ENCODE peak calls at places on chromosomes 16 and 17, in six cellular contexts. One of them, this sample, is unnamed.

GRCh38 chr16:11788914-11789313 is 8.1 kb downstream of the ZC3H7A start:
- ATAC-seq in upper lobe of left lung: no peak
- ATAC-seq in K562: no peak
- ATAC-seq in GM12878: no peak
- ATAC-seq in A549: no peak
- ATAC-seq in HepG2: no peak
- ATAC-seq in this sample: no peak

GRCh38 chr16:69924777-69925191 is 26.4 kb upstream of the CLEC18A start:
- ATAC-seq in upper lobe of left lung: peak
- ATAC-seq in GM12878: no peak
- ATAC-seq in HepG2: no peak
- ATAC-seq in A549: no peak
- ATAC-seq in K562: no peak
- ATAC-seq in this sample: peak

GRCh38 chr16:53781023-53781605 is 77.2 kb downstream of the FTO start:
- ATAC-seq in A549: peak
- ATAC-seq in HepG2: peak
- ATAC-seq in K562: no peak
- ATAC-seq in upper lobe of left lung: no peak
- ATAC-seq in GM12878: no peak
- ATAC-seq in this sample: no peak

GRCh38 chr17:55806745-55807466 is 56.1 kb downstream of the PCTP start:
- ATAC-seq in K562: no peak
- ATAC-seq in A549: no peak
- ATAC-seq in GM12878: no peak
- ATAC-seq in HepG2: no peak
- ATAC-seq in upper lobe of left lung: no peak
- ATAC-seq in this sample: no peak

GRCh38 chr17:32847977-32848376 is 28.9 kb downstream of the MYO1D start:
- ATAC-seq in K562: no peak
- ATAC-seq in GM12878: no peak
- ATAC-seq in upper lobe of left lung: no peak
- ATAC-seq in A549: no peak
- ATAC-seq in HepG2: no peak
- ATAC-seq in this sample: no peak

GRCh38 chr16:53912155-53912554 is 208.2 kb downstream of the FTO start:
- ATAC-seq in A549: no peak
- ATAC-seq in HepG2: no peak
- ATAC-seq in K562: no peak
- ATAC-seq in GM12878: peak
- ATAC-seq in upper lobe of left lung: no peak
- ATAC-seq in this sample: no peak

GRCh38 chr16:86414991-86415740 is 95.2 kb upstream of the FOXF1 start:
- ATAC-seq in HepG2: no peak
- ATAC-seq in K562: no peak
- ATAC-seq in GM12878: no peak
- ATAC-seq in upper lobe of left lung: no peak
- ATAC-seq in A549: no peak
- ATAC-seq in this sample: peak

GRCh38 chr17:77449908-77450741 is 309.4 kb downstream of the SEC14L1 start:
- ATAC-seq in K562: peak
- ATAC-seq in GM12878: peak
- ATAC-seq in HepG2: peak
- ATAC-seq in A549: peak
- ATAC-seq in upper lobe of left lung: peak
- ATAC-seq in this sample: peak

GRCh38 chr17:3977387-3977786 is 13.2 kb upstream of the ATP2A3 start:
- ATAC-seq in HepG2: peak
- ATAC-seq in GM12878: no peak
- ATAC-seq in upper lobe of left lung: no peak
- ATAC-seq in K562: no peak
- ATAC-seq in A549: peak
- ATAC-seq in this sample: no peak

GRCh38 chr17:36544049-36544319 is 735 bp upstream of the GGNBP2 start:
- ATAC-seq in upper lobe of left lung: peak
- ATAC-seq in HepG2: no peak
- ATAC-seq in A549: peak
- ATAC-seq in K562: peak
- ATAC-seq in GM12878: peak
- ATAC-seq in this sample: no peak

GRCh38 chr17:21400816-21401593 is 24.8 kb downstream of the KCNJ12 start:
- ATAC-seq in A549: peak
- ATAC-seq in HepG2: no peak
- ATAC-seq in K562: peak
- ATAC-seq in GM12878: no peak
- ATAC-seq in upper lobe of left lung: no peak
- ATAC-seq in this sample: no peak

GRCh38 chr16:77290451-77291110 is 91.4 kb downstream of the SYCE1L start:
- ATAC-seq in A549: peak
- ATAC-seq in HepG2: no peak
- ATAC-seq in K562: no peak
- ATAC-seq in upper lobe of left lung: no peak
- ATAC-seq in GM12878: no peak
- ATAC-seq in this sample: no peak

GRCh38 chr17:75406222-75406615 is 741 bp upstream of the GRB2 start:
- ATAC-seq in A549: peak
- ATAC-seq in upper lobe of left lung: no peak
- ATAC-seq in HepG2: peak
- ATAC-seq in K562: no peak
- ATAC-seq in GM12878: peak
- ATAC-seq in this sample: no peak

GRCh38 chr16:73060948-73061495 is 13.1 kb upstream of the ZFHX3 start:
- ATAC-seq in K562: no peak
- ATAC-seq in upper lobe of left lung: no peak
- ATAC-seq in A549: no peak
- ATAC-seq in GM12878: no peak
- ATAC-seq in HepG2: no peak
- ATAC-seq in this sample: no peak

GRCh38 chr16:61564741-61565140 is 471.5 kb downstream of the CDH8 start:
- ATAC-seq in K562: no peak
- ATAC-seq in HepG2: no peak
- ATAC-seq in upper lobe of left lung: no peak
- ATAC-seq in GM12878: no peak
- ATAC-seq in A549: no peak
- ATAC-seq in this sample: no peak
- TF ChIP-seq EP300 in K562: no peak
- TF ChIP-seq EP300 in HepG2: no peak
- TF ChIP-seq EP300 in upper lobe of left lung: no peak
- TF ChIP-seq EP300 in GM12878: no peak
- TF ChIP-seq EP300 in A549: no peak
- TF ChIP-seq EP300 in this sample: no peak

GRCh38 chr16:31201511-31202401 is 804 bp downstream of the PYCARD start:
- ATAC-seq in K562: peak
- ATAC-seq in HepG2: peak
- ATAC-seq in A549: peak
- ATAC-seq in GM12878: peak
- ATAC-seq in upper lobe of left lung: peak
- ATAC-seq in this sample: peak
- TF ChIP-seq POLR2A in K562: peak
- TF ChIP-seq POLR2A in HepG2: peak
- TF ChIP-seq POLR2A in A549: no peak
- TF ChIP-seq POLR2A in GM12878: peak
- TF ChIP-seq POLR2A in upper lobe of left lung: no peak
- TF ChIP-seq POLR2A in this sample: no peak

GRCh38 chr16:89557936-89558490 is 2.5 kb upstream of the RPL13 start:
- ATAC-seq in HepG2: no peak
- ATAC-seq in GM12878: no peak
- ATAC-seq in A549: no peak
- ATAC-seq in K562: no peak
- ATAC-seq in upper lobe of left lung: no peak
- ATAC-seq in this sample: no peak

GRCh38 chr16:89562939-89563338 is 2.5 kb downstream of the RPL13 start:
- ATAC-seq in HepG2: no peak
- ATAC-seq in upper lobe of left lung: no peak
- ATAC-seq in K562: no peak
- ATAC-seq in A549: no peak
- ATAC-seq in GM12878: no peak
- ATAC-seq in this sample: no peak

GRCh38 chr16:89561195-89562026 is 929 bp downstream of the RPL13 start:
- ATAC-seq in K562: no peak
- ATAC-seq in HepG2: no peak
- ATAC-seq in GM12878: no peak
- ATAC-seq in A549: no peak
- ATAC-seq in upper lobe of left lung: no peak
- ATAC-seq in this sample: no peak

GRCh38 chr16:89562027-89562599 is 1.6 kb downstream of the RPL13 start:
- ATAC-seq in upper lobe of left lung: no peak
- ATAC-seq in A549: no peak
- ATAC-seq in HepG2: no peak
- ATAC-seq in K562: no peak
- ATAC-seq in GM12878: peak
- ATAC-seq in this sample: no peak

GRCh38 chr16:89560413-89561194 is at the start of gene RPL13:
- ATAC-seq in K562: peak
- ATAC-seq in A549: peak
- ATAC-seq in HepG2: peak
- ATAC-seq in upper lobe of left lung: peak
- ATAC-seq in GM12878: peak
- ATAC-seq in this sample: peak
- TF ChIP-seq EP300 in K562: no peak
- TF ChIP-seq EP300 in A549: no peak
- TF ChIP-seq EP300 in HepG2: no peak
- TF ChIP-seq EP300 in upper lobe of left lung: peak
- TF ChIP-seq EP300 in GM12878: no peak
- TF ChIP-seq EP300 in this sample: no peak

GRCh38 chr17:35086931-35087573 is 23.5 kb upstream of the RFFL start:
- ATAC-seq in K562: peak
- ATAC-seq in HepG2: no peak
- ATAC-seq in upper lobe of left lung: no peak
- ATAC-seq in GM12878: peak
- ATAC-seq in A549: no peak
- ATAC-seq in this sample: no peak
- TF ChIP-seq POLR2A in K562: no peak
- TF ChIP-seq POLR2A in HepG2: no peak
- TF ChIP-seq POLR2A in upper lobe of left lung: no peak
- TF ChIP-seq POLR2A in GM12878: no peak
- TF ChIP-seq POLR2A in A549: no peak
- TF ChIP-seq POLR2A in this sample: no peak